ENCODE peak calls at places on chromosomes 6 and 20, in six cellular contexts. One of them, this sample, is unnamed.

GRCh38 chr20:22908437-22908836 is 126.7 kb upstream of the SSTR4 start:
- DNase-seq in epithelial cell of esophagus: no peak
- DNase-seq in HCT116: no peak
- DNase-seq in GM20000: no peak
- DNase-seq in AG04450: no peak
- DNase-seq in upper lobe of left lung: no peak
- DNase-seq in this sample: no peak

GRCh38 chr6:13500264-13500663 is 12.9 kb upstream of the GFOD1 start:
- DNase-seq in epithelial cell of esophagus: peak
- DNase-seq in HCT116: no peak
- DNase-seq in GM20000: no peak
- DNase-seq in AG04450: no peak
- DNase-seq in upper lobe of left lung: no peak
- DNase-seq in this sample: no peak

GRCh38 chr20:63025534-63026331 is 19.0 kb upstream of the BHLHE23 start:
- DNase-seq in epithelial cell of esophagus: peak
- DNase-seq in HCT116: no peak
- DNase-seq in GM20000: peak
- DNase-seq in AG04450: no peak
- DNase-seq in upper lobe of left lung: no peak
- DNase-seq in this sample: no peak

GRCh38 chr6:34795836-34796425 is 4.0 kb downstream of the BLTP3A start:
- DNase-seq in epithelial cell of esophagus: peak
- DNase-seq in HCT116: no peak
- DNase-seq in GM20000: no peak
- DNase-seq in AG04450: no peak
- DNase-seq in upper lobe of left lung: no peak
- DNase-seq in this sample: no peak

GRCh38 chr6:16742116-16742515 is 19.1 kb downstream of the ATXN1 start:
- DNase-seq in epithelial cell of esophagus: no peak
- DNase-seq in HCT116: no peak
- DNase-seq in GM20000: no peak
- DNase-seq in AG04450: no peak
- DNase-seq in upper lobe of left lung: no peak
- DNase-seq in this sample: no peak

GRCh38 chr6:7311920-7312615 is 931 bp downstream of the SSR1 start:
- DNase-seq in epithelial cell of esophagus: peak
- DNase-seq in HCT116: no peak
- DNase-seq in GM20000: peak
- DNase-seq in AG04450: no peak
- DNase-seq in upper lobe of left lung: no peak
- DNase-seq in this sample: no peak

GRCh38 chr6:35151472-35151871 is 10.3 kb upstream of the TCP11 start:
- DNase-seq in epithelial cell of esophagus: no peak
- DNase-seq in HCT116: no peak
- DNase-seq in GM20000: no peak
- DNase-seq in AG04450: no peak
- DNase-seq in upper lobe of left lung: no peak
- DNase-seq in this sample: no peak

GRCh38 chr6:154482858-154483257 is 27.6 kb downstream of the CNKSR3 start:
- DNase-seq in epithelial cell of esophagus: no peak
- DNase-seq in HCT116: no peak
- DNase-seq in GM20000: no peak
- DNase-seq in AG04450: no peak
- DNase-seq in upper lobe of left lung: no peak
- DNase-seq in this sample: no peak

GRCh38 chr6:30615219-30615957 is 1.7 kb downstream of the PPP1R10 start:
- DNase-seq in epithelial cell of esophagus: peak
- DNase-seq in HCT116: peak
- DNase-seq in GM20000: no peak
- DNase-seq in AG04450: peak
- DNase-seq in upper lobe of left lung: no peak
- DNase-seq in this sample: peak

GRCh38 chr6:111971866-111972532 is 81.9 kb upstream of the CCN6 start:
- DNase-seq in epithelial cell of esophagus: no peak
- DNase-seq in HCT116: no peak
- DNase-seq in GM20000: no peak
- DNase-seq in AG04450: no peak
- DNase-seq in upper lobe of left lung: no peak
- DNase-seq in this sample: no peak

GRCh38 chr20:38685853-38686473 is 38.3 kb upstream of the SLC32A1 start:
- DNase-seq in epithelial cell of esophagus: peak
- DNase-seq in HCT116: no peak
- DNase-seq in GM20000: peak
- DNase-seq in AG04450: peak
- DNase-seq in upper lobe of left lung: no peak
- DNase-seq in this sample: peak

GRCh38 chr6:53432318-53433161 is 83.8 kb upstream of the ELOVL5 start:
- DNase-seq in epithelial cell of esophagus: peak
- DNase-seq in HCT116: no peak
- DNase-seq in GM20000: no peak
- DNase-seq in AG04450: peak
- DNase-seq in upper lobe of left lung: peak
- DNase-seq in this sample: no peak

GRCh38 chr6:36613200-36613995 is 19.2 kb downstream of the SRSF3 start:
- DNase-seq in epithelial cell of esophagus: no peak
- DNase-seq in HCT116: no peak
- DNase-seq in GM20000: no peak
- DNase-seq in AG04450: no peak
- DNase-seq in upper lobe of left lung: peak
- DNase-seq in this sample: no peak
- TF ChIP-seq CTCF in epithelial cell of esophagus: no peak
- TF ChIP-seq CTCF in HCT116: no peak
- TF ChIP-seq CTCF in GM20000: no peak
- TF ChIP-seq CTCF in AG04450: no peak
- TF ChIP-seq CTCF in upper lobe of left lung: no peak
- TF ChIP-seq CTCF in this sample: no peak

GRCh38 chr6:14555804-14556203 is 438.2 kb downstream of the CD83 start:
- DNase-seq in epithelial cell of esophagus: no peak
- DNase-seq in HCT116: no peak
- DNase-seq in GM20000: no peak
- DNase-seq in AG04450: no peak
- DNase-seq in upper lobe of left lung: no peak
- DNase-seq in this sample: no peak
- TF ChIP-seq CTCF in epithelial cell of esophagus: no peak
- TF ChIP-seq CTCF in HCT116: no peak
- TF ChIP-seq CTCF in GM20000: no peak
- TF ChIP-seq CTCF in AG04450: no peak
- TF ChIP-seq CTCF in upper lobe of left lung: no peak
- TF ChIP-seq CTCF in this sample: no peak

GRCh38 chr6:1479095-1479494 is 89.7 kb downstream of the FOXF2 start:
- DNase-seq in epithelial cell of esophagus: no peak
- DNase-seq in HCT116: no peak
- DNase-seq in GM20000: no peak
- DNase-seq in AG04450: no peak
- DNase-seq in upper lobe of left lung: no peak
- DNase-seq in this sample: no peak
- TF ChIP-seq CTCF in epithelial cell of esophagus: no peak
- TF ChIP-seq CTCF in HCT116: no peak
- TF ChIP-seq CTCF in GM20000: no peak
- TF ChIP-seq CTCF in AG04450: peak
- TF ChIP-seq CTCF in upper lobe of left lung: no peak
- TF ChIP-seq CTCF in this sample: no peak

GRCh38 chr6:875012-875411 is 182.1 kb upstream of the EXOC2 start:
- DNase-seq in epithelial cell of esophagus: no peak
- DNase-seq in HCT116: no peak
- DNase-seq in GM20000: no peak
- DNase-seq in AG04450: no peak
- DNase-seq in upper lobe of left lung: no peak
- DNase-seq in this sample: no peak
- TF ChIP-seq CTCF in epithelial cell of esophagus: no peak
- TF ChIP-seq CTCF in HCT116: no peak
- TF ChIP-seq CTCF in GM20000: no peak
- TF ChIP-seq CTCF in AG04450: no peak
- TF ChIP-seq CTCF in upper lobe of left lung: no peak
- TF ChIP-seq CTCF in this sample: no peak

GRCh38 chr6:33205172-33206026 is 944 bp downstream of the HSD17B8 start:
- DNase-seq in epithelial cell of esophagus: peak
- DNase-seq in HCT116: peak
- DNase-seq in GM20000: peak
- DNase-seq in AG04450: no peak
- DNase-seq in upper lobe of left lung: no peak
- DNase-seq in this sample: peak
- TF ChIP-seq CTCF in epithelial cell of esophagus: no peak
- TF ChIP-seq CTCF in HCT116: no peak
- TF ChIP-seq CTCF in GM20000: peak
- TF ChIP-seq CTCF in AG04450: no peak
- TF ChIP-seq CTCF in upper lobe of left lung: no peak
- TF ChIP-seq CTCF in this sample: no peak